ENCODE peak calls at places on chromosomes 6 and 20, in eight cellular contexts. E is HCT116, W is A549, F is GM12878, O is K562, Q is HepG2, B is SK-N-SH, T is H1. G is an unnamed sample.

GRCh38 chr6:32843321-32843978 is 397 bp downstream of the PSMB8 start:
- DNase-seq in O (no peak), B (no peak), Q (no peak), E (no peak), F (no peak), T (no peak), W (no peak), G (no peak)

GRCh38 chr6:63456734-63457133 is 115.5 kb upstream of the LOC128125822 start:
- DNase-seq in O (no peak), B (no peak), Q (no peak), T (no peak), W (no peak), F (no peak), E (no peak), G (no peak)

GRCh38 chr6:16276991-16277981 is 38.9 kb downstream of the GMPR start:
- DNase-seq in Q (peak; percentile 85), W (peak; percentile 80), F (no peak), O (peak; percentile 97), E (peak; percentile 83), T (peak; percentile 59), B (peak; percentile 33), G (peak; percentile 93)

GRCh38 chr20:38151455-38151854 is 13.6 kb downstream of the TGM2 start:
- DNase-seq in F (no peak), O (no peak), E (no peak), B (no peak), W (no peak), T (no peak), Q (no peak), G (no peak)

GRCh38 chr6:36848658-36849441 is 9.6 kb upstream of the CPNE5 start:
- DNase-seq in F (no peak), W (no peak), T (no peak), Q (peak; percentile 46), B (peak; percentile 51), E (no peak), O (peak; percentile 97), G (no peak)

GRCh38 chr20:40422665-40423064 is 266.4 kb downstream of the MAFB start:
- DNase-seq in Q (no peak), E (no peak), B (no peak), F (no peak), O (no peak), W (no peak), T (no peak), G (no peak)

GRCh38 chr6:1786455-1787108 is 176.9 kb downstream of the FOXC1 start:
- DNase-seq in T (no peak), W (no peak), B (no peak), F (peak; percentile 60), O (no peak), Q (no peak), E (no peak), G (no peak)

GRCh38 chr20:1721687-1722512 is 64.3 kb upstream of the SIRPG start:
- DNase-seq in B (no peak), F (no peak), Q (no peak), T (peak; percentile 90), O (no peak), W (no peak), E (no peak), G (no peak)

GRCh38 chr6:89917801-89918366 is 23.6 kb downstream of the GJA10 start:
- DNase-seq in B (no peak), W (no peak), F (no peak), O (no peak), T (no peak), E (no peak), Q (no peak), G (no peak)

GRCh38 chr6:138272543-138273305 is 54.4 kb upstream of the PBOV1 start:
- DNase-seq in T (no peak), F (no peak), E (no peak), B (no peak), W (no peak), O (no peak), Q (no peak), G (peak; percentile 45)

GRCh38 chr6:122258843-122259242 is 140.6 kb upstream of the HSF2 start:
- DNase-seq in E (no peak), F (no peak), O (no peak), Q (no peak), T (no peak), W (no peak), B (no peak), G (no peak)

GRCh38 chr6:31636698-31637596 is 15.5 kb downstream of the BAG6 start:
- DNase-seq in E (no peak), F (no peak), Q (no peak), O (no peak), T (no peak), W (no peak), B (no peak), G (no peak)

GRCh38 chr20:38290829-38291581 is 13.0 kb upstream of the BPI start:
- DNase-seq in W (peak; percentile 87), F (no peak), Q (peak; percentile 87), T (peak; percentile 49), E (no peak), O (peak; percentile 51), B (peak; percentile 42), G (peak; percentile 95)

GRCh38 chr6:84455630-84456029 is 228.2 kb upstream of the CEP162 start:
- DNase-seq in B (no peak), E (no peak), T (no peak), Q (no peak), O (no peak), F (no peak), W (no peak), G (no peak)

GRCh38 chr6:132131777-132132176 is 180.6 kb upstream of the CCN2 start:
- DNase-seq in F (no peak), W (peak; percentile 83), T (no peak), Q (peak; percentile 61), B (no peak), E (peak; percentile 8), O (no peak), G (peak; percentile 100)

GRCh38 chr6:134908906-134909516 is 40.9 kb downstream of the ALDH8A1 start:
- DNase-seq in F (no peak), O (peak; percentile 51), B (no peak), Q (peak; percentile 7), E (peak; percentile 64), W (peak; percentile 84), T (no peak), G (peak; percentile 100)

GRCh38 chr6:147936703-147937102 is 405.9 kb upstream of the SASH1 start:
- DNase-seq in F (no peak), O (no peak), B (no peak), E (no peak), Q (no peak), W (no peak), T (no peak), G (no peak)

GRCh38 chr20:52684911-52685310 is 287.2 kb upstream of the TSHZ2 start:
- DNase-seq in T (no peak), O (no peak), B (no peak), E (no peak), Q (no peak), W (no peak), F (no peak), G (no peak)

GRCh38 chr6:130314271-130314670 is 51.5 kb upstream of the TMEM200A start:
- DNase-seq in T (no peak), Q (no peak), W (no peak), O (no peak), F (no peak), E (no peak), B (no peak), G (no peak)

GRCh38 chr6:130313206-130313605 is 52.6 kb upstream of the TMEM200A start:
- DNase-seq in F (no peak), W (no peak), Q (no peak), E (peak; percentile 38), O (no peak), B (no peak), T (no peak), G (no peak)

GRCh38 chr6:130307752-130308361 is 58.0 kb upstream of the TMEM200A start:
- DNase-seq in T (no peak), F (no peak), W (peak; percentile 72), Q (peak; percentile 61), O (no peak), B (no peak), E (no peak), G (peak; percentile 91)

GRCh38 chr6:130306377-130306776 is 59.4 kb upstream of the TMEM200A start:
- DNase-seq in O (no peak), E (no peak), W (no peak), T (no peak), F (no peak), B (no peak), Q (no peak), G (peak; percentile 17)

GRCh38 chr6:130309028-130309427 is 56.8 kb upstream of the TMEM200A start:
- DNase-seq in Q (no peak), O (no peak), T (no peak), W (no peak), B (no peak), E (no peak), F (no peak), G (no peak)
- H3K4me2 ChIP-seq in Q (no peak overlapping the region), O (no peak overlapping the region), T (no peak overlapping the region), W (no peak overlapping the region), B (no peak overlapping the region), E (no peak overlapping the region), F (no peak overlapping the region), G (no peak overlapping the region)

GRCh38 chr20:49630396-49630951 is 62.5 kb upstream of the PTGIS start:
- DNase-seq in E (no peak), Q (no peak), T (no peak), W (no peak), O (no peak), B (no peak), F (peak; percentile 91), G (no peak)
- TF ChIP-seq RAD21 in E (no peak), Q (no peak), T (no peak), W (no peak), O (no peak), B (no peak), F (no peak), G (no peak)

GRCh38 chr6:167077241-167077932 is 45.5 kb upstream of the CCR6 start:
- DNase-seq in O (no peak), T (no peak), B (no peak), W (no peak), F (no peak), E (no peak), Q (peak; percentile 65), G (no peak)
- H3K4me2 ChIP-seq in O (no peak overlapping the region), T (no peak overlapping the region), B (no peak overlapping the region), W (no peak overlapping the region), F (no peak overlapping the region), E (no peak overlapping the region), Q (peak overlapping the region; percentile 92), G (no peak overlapping the region)

GRCh38 chr6:11956781-11957180 is 55.3 kb upstream of the HIVEP1 start:
- DNase-seq in F (no peak), B (no peak), T (no peak), O (no peak), E (no peak), W (no peak), Q (no peak), G (no peak)

GRCh38 chr6:11950109-11950508 is 62.0 kb upstream of the HIVEP1 start:
- DNase-seq in W (no peak), Q (no peak), F (no peak), B (no peak), E (no peak), O (no peak), T (no peak), G (no peak)

GRCh38 chr6:11952291-11952690 is 59.8 kb upstream of the HIVEP1 start:
- DNase-seq in E (no peak), W (no peak), T (no peak), O (no peak), Q (no peak), F (no peak), B (no peak), G (no peak)

DNA sequence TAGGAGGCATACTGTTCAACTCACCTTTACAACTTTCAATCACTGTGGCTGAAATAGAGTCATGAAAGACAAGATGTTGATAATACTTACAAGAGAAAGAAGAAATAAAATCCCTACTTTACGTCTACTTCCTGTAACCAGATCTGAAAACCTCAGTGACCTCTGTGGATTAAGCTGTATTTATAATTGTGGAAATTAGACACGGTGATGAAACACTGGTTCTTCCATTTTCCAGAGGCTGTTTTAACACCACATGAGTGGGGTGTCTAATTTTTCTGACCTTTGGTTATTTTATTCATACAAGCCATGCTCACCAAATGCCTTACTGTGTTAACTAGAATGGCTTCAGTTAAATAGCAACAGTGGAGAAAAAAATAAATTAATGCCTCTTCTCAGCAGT is 58.5 kb upstream of the HIVEP1 start:
- DNase-seq in E (no peak), B (no peak), O (no peak), T (no peak), Q (no peak), F (no peak), W (no peak), G (no peak)
- TF ChIP-seq RAD21 in E (no peak), B (no peak), O (no peak), T (no peak), Q (no peak), F (no peak), W (no peak), G (no peak)

G was measured in IMR-90.